ENCODE peak calls at places on chromosomes 13 and 19, in nine cellular contexts. One of them, this sample, is unnamed.

GRCh38 chr13:39527961-39528720 is 74.9 kb downstream of the LHFPL6 start:
- DNase-seq in anterior cingulate cortex: peak
- DNase-seq in KG1: no peak
- DNase-seq in stromal cell of bone marrow: peak
- DNase-seq in fibroblast of the aortic adventitia: peak
- DNase-seq in D341Med: no peak
- DNase-seq in GM23248: peak
- DNase-seq in stimulated activated CD4-positive, alpha-beta T cell treated with anti-CD3 and anti-CD28 coated beads, Interleukin-2, amount 100 ng/mL, for 24 hours: no peak
- DNase-seq in body of pancreas: peak
- DNase-seq in this sample: peak

GRCh38 chr13:95301947-95302386 is 716 bp upstream of the ABCC4 start:
- DNase-seq in anterior cingulate cortex: no peak
- DNase-seq in KG1: no peak
- DNase-seq in stromal cell of bone marrow: no peak
- DNase-seq in fibroblast of the aortic adventitia: no peak
- DNase-seq in D341Med: no peak
- DNase-seq in GM23248: no peak
- DNase-seq in stimulated activated CD4-positive, alpha-beta T cell treated with anti-CD3 and anti-CD28 coated beads, Interleukin-2, amount 100 ng/mL, for 24 hours: no peak
- DNase-seq in body of pancreas: no peak
- DNase-seq in this sample: no peak

GRCh38 chr13:32136716-32137115 is 105.1 kb downstream of the FRY start:
- DNase-seq in anterior cingulate cortex: no peak
- DNase-seq in KG1: no peak
- DNase-seq in stromal cell of bone marrow: no peak
- DNase-seq in fibroblast of the aortic adventitia: no peak
- DNase-seq in D341Med: no peak
- DNase-seq in GM23248: no peak
- DNase-seq in stimulated activated CD4-positive, alpha-beta T cell treated with anti-CD3 and anti-CD28 coated beads, Interleukin-2, amount 100 ng/mL, for 24 hours: no peak
- DNase-seq in body of pancreas: no peak
- DNase-seq in this sample: no peak

GRCh38 chr13:28548872-28549271 is 53.9 kb upstream of the FLT1 start:
- DNase-seq in anterior cingulate cortex: no peak
- DNase-seq in KG1: no peak
- DNase-seq in stromal cell of bone marrow: no peak
- DNase-seq in fibroblast of the aortic adventitia: no peak
- DNase-seq in D341Med: no peak
- DNase-seq in GM23248: no peak
- DNase-seq in stimulated activated CD4-positive, alpha-beta T cell treated with anti-CD3 and anti-CD28 coated beads, Interleukin-2, amount 100 ng/mL, for 24 hours: no peak
- DNase-seq in body of pancreas: no peak
- DNase-seq in this sample: peak

GRCh38 chr13:49604570-49604969 is 19.2 kb upstream of the RCBTB1 start:
- DNase-seq in anterior cingulate cortex: no peak
- DNase-seq in KG1: no peak
- DNase-seq in stromal cell of bone marrow: no peak
- DNase-seq in fibroblast of the aortic adventitia: no peak
- DNase-seq in D341Med: no peak
- DNase-seq in GM23248: no peak
- DNase-seq in stimulated activated CD4-positive, alpha-beta T cell treated with anti-CD3 and anti-CD28 coated beads, Interleukin-2, amount 100 ng/mL, for 24 hours: no peak
- DNase-seq in body of pancreas: no peak
- DNase-seq in this sample: no peak

GRCh38 chr19:1181606-1182005 is 7.5 kb upstream of the SBNO2 start:
- DNase-seq in anterior cingulate cortex: no peak
- DNase-seq in KG1: no peak
- DNase-seq in stromal cell of bone marrow: no peak
- DNase-seq in fibroblast of the aortic adventitia: no peak
- DNase-seq in D341Med: no peak
- DNase-seq in GM23248: no peak
- DNase-seq in stimulated activated CD4-positive, alpha-beta T cell treated with anti-CD3 and anti-CD28 coated beads, Interleukin-2, amount 100 ng/mL, for 24 hours: no peak
- DNase-seq in body of pancreas: peak
- DNase-seq in this sample: no peak

GRCh38 chr19:11223208-11223607 is 16.2 kb upstream of the ANGPTL8 start:
- DNase-seq in anterior cingulate cortex: no peak
- DNase-seq in KG1: no peak
- DNase-seq in stromal cell of bone marrow: no peak
- DNase-seq in fibroblast of the aortic adventitia: no peak
- DNase-seq in D341Med: no peak
- DNase-seq in GM23248: no peak
- DNase-seq in stimulated activated CD4-positive, alpha-beta T cell treated with anti-CD3 and anti-CD28 coated beads, Interleukin-2, amount 100 ng/mL, for 24 hours: no peak
- DNase-seq in body of pancreas: no peak
- DNase-seq in this sample: no peak

GRCh38 chr19:13215572-13216380 is 65.6 kb downstream of the IER2 start:
- DNase-seq in anterior cingulate cortex: no peak
- DNase-seq in KG1: no peak
- DNase-seq in stromal cell of bone marrow: no peak
- DNase-seq in fibroblast of the aortic adventitia: no peak
- DNase-seq in D341Med: no peak
- DNase-seq in GM23248: peak
- DNase-seq in stimulated activated CD4-positive, alpha-beta T cell treated with anti-CD3 and anti-CD28 coated beads, Interleukin-2, amount 100 ng/mL, for 24 hours: no peak
- DNase-seq in body of pancreas: no peak
- DNase-seq in this sample: no peak

GRCh38 chr13:31310781-31311180 is 111.0 kb downstream of the B3GLCT start:
- DNase-seq in anterior cingulate cortex: no peak
- DNase-seq in KG1: no peak
- DNase-seq in stromal cell of bone marrow: no peak
- DNase-seq in fibroblast of the aortic adventitia: no peak
- DNase-seq in D341Med: no peak
- DNase-seq in GM23248: no peak
- DNase-seq in stimulated activated CD4-positive, alpha-beta T cell treated with anti-CD3 and anti-CD28 coated beads, Interleukin-2, amount 100 ng/mL, for 24 hours: no peak
- DNase-seq in body of pancreas: peak
- DNase-seq in this sample: no peak

GRCh38 chr13:72985610-72986009 is 73.2 kb upstream of the KLF5 start:
- DNase-seq in anterior cingulate cortex: no peak
- DNase-seq in KG1: no peak
- DNase-seq in stromal cell of bone marrow: no peak
- DNase-seq in fibroblast of the aortic adventitia: no peak
- DNase-seq in D341Med: no peak
- DNase-seq in GM23248: no peak
- DNase-seq in stimulated activated CD4-positive, alpha-beta T cell treated with anti-CD3 and anti-CD28 coated beads, Interleukin-2, amount 100 ng/mL, for 24 hours: no peak
- DNase-seq in body of pancreas: no peak
- DNase-seq in this sample: no peak

GRCh38 chr13:101552797-101553196 is 100.3 kb downstream of the ITGBL1 start:
- DNase-seq in anterior cingulate cortex: no peak
- DNase-seq in KG1: no peak
- DNase-seq in stromal cell of bone marrow: no peak
- DNase-seq in fibroblast of the aortic adventitia: peak
- DNase-seq in D341Med: no peak
- DNase-seq in GM23248: peak
- DNase-seq in stimulated activated CD4-positive, alpha-beta T cell treated with anti-CD3 and anti-CD28 coated beads, Interleukin-2, amount 100 ng/mL, for 24 hours: no peak
- DNase-seq in body of pancreas: no peak
- DNase-seq in this sample: peak

GRCh38 chr13:20191311-20191901 is 1.3 kb downstream of the GJB2 start:
- DNase-seq in anterior cingulate cortex: no peak
- DNase-seq in KG1: no peak
- DNase-seq in stromal cell of bone marrow: no peak
- DNase-seq in fibroblast of the aortic adventitia: no peak
- DNase-seq in D341Med: no peak
- DNase-seq in GM23248: no peak
- DNase-seq in stimulated activated CD4-positive, alpha-beta T cell treated with anti-CD3 and anti-CD28 coated beads, Interleukin-2, amount 100 ng/mL, for 24 hours: no peak
- DNase-seq in body of pancreas: no peak
- DNase-seq in this sample: no peak

GRCh38 chr13:101474419-101474957 is 22.0 kb downstream of the ITGBL1 start:
- DNase-seq in anterior cingulate cortex: peak
- DNase-seq in KG1: no peak
- DNase-seq in stromal cell of bone marrow: no peak
- DNase-seq in fibroblast of the aortic adventitia: peak
- DNase-seq in D341Med: no peak
- DNase-seq in GM23248: peak
- DNase-seq in stimulated activated CD4-positive, alpha-beta T cell treated with anti-CD3 and anti-CD28 coated beads, Interleukin-2, amount 100 ng/mL, for 24 hours: no peak
- DNase-seq in body of pancreas: peak
- DNase-seq in this sample: peak

GRCh38 chr19:409006-409514 is at the start of gene C2CD4C:
- DNase-seq in anterior cingulate cortex: no peak
- DNase-seq in KG1: no peak
- DNase-seq in stromal cell of bone marrow: no peak
- DNase-seq in fibroblast of the aortic adventitia: no peak
- DNase-seq in D341Med: peak
- DNase-seq in GM23248: peak
- DNase-seq in stimulated activated CD4-positive, alpha-beta T cell treated with anti-CD3 and anti-CD28 coated beads, Interleukin-2, amount 100 ng/mL, for 24 hours: peak
- DNase-seq in body of pancreas: peak
- DNase-seq in this sample: no peak